ENCODE peak calls at places on chromosomes 3 and 15, in four cellular contexts. S, Y, I and M are unnamed samples.
A peak's percentile ranks its signal among the peaks of the same experiment; 100 is the strongest.

GRCh38 chr15:29570121-29570930 is 251.9 kb downstream of the TJP1 start:
- DNase-seq in S (no peak), Y (no peak), I (peak; percentile 2), M (peak; percentile 18)

GRCh38 chr15:23532019-23532418 is 33.5 kb upstream of the MKRN3 start:
- DNase-seq in S (no peak), Y (no peak), I (no peak), M (no peak)

GRCh38 chr3:183819831-183820230 is 5.5 kb downstream of the MAP6D1 start:
- DNase-seq in S (no peak), Y (no peak), I (no peak), M (no peak)

GRCh38 chr15:78208887-78209645 is 25.3 kb downstream of the ACSBG1 start:
- DNase-seq in S (no peak), Y (peak; percentile 55), I (no peak), M (no peak)

GRCh38 chr15:20340931-20341661 is 200.5 kb downstream of the GOLGA6L6 start:
- DNase-seq in S (peak; percentile 69), Y (peak; percentile 81), I (no peak), M (no peak)

GRCh38 chr3:153252963-153253362 is 90.9 kb downstream of the RAP2B start:
- DNase-seq in S (no peak), Y (no peak), I (peak; percentile 17), M (no peak)

GRCh38 chr3:153052096-153052460 is 109.9 kb upstream of the RAP2B start:
- DNase-seq in S (no peak), Y (peak; percentile 70), I (peak; percentile 93), M (peak; percentile 92)

GRCh38 chr3:116871905-116872304 is 162.3 kb downstream of the TUSC7 start:
- DNase-seq in S (no peak), Y (no peak), I (no peak), M (no peak)

GRCh38 chr3:176469694-176470205 is 727.5 kb downstream of the TBL1XR1 start:
- DNase-seq in S (no peak), Y (no peak), I (no peak), M (peak; percentile 17)

GRCh38 chr3:99134996-99135395 is 233.5 kb upstream of the DCBLD2 start:
- DNase-seq in S (no peak), Y (no peak), I (no peak), M (no peak)

GRCh38 chr3:36744770-36745169 is 19.6 kb downstream of the DCLK3 start:
- DNase-seq in S (no peak), Y (no peak), I (no peak), M (no peak)

GRCh38 chr15:64386291-64386690 is 1.3 kb upstream of the TRIP4 start:
- DNase-seq in S (no peak), Y (no peak), I (no peak), M (no peak)

GRCh38 chr15:64383760-64384159 is 2.5 kb upstream of the PCLAF start:
- DNase-seq in S (no peak), Y (no peak), I (no peak), M (no peak)

GRCh38 chr15:64379216-64379960 is 1.9 kb downstream of the PCLAF start:
- DNase-seq in S (no peak), Y (no peak), I (no peak), M (no peak)

GRCh38 chr15:64381000-64381751 is at the start of gene PCLAF:
- DNase-seq in S (peak; percentile 94), Y (peak; percentile 96), I (peak; percentile 93), M (peak; percentile 97)
- TF ChIP-seq CTCF in S (no peak), Y (no peak), I (no peak), M (no peak)

DNA sequence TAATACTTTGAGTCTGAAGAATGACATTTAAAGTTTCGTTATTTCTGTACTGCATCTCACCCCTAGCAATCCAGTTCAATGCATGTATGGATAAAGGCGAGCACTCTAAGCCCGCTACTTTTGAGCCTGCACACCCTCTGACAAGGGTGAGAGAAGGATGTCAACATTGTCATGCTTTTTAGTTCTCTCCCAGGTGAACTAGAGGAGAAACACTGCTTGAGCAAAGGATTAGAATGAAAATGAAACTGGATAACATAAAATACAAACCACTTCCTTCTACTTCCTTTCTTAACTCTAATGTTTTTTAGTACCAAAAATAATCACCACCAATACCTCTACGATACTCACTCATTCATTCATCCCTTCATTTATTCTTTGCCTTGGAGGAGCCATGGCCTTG is 588.7 kb upstream of the NR2F2 start:
- DNase-seq in S (no peak), Y (no peak), I (no peak), M (no peak)
- H3K4me3 ChIP-seq in S (no peak overlapping the region), Y (no peak overlapping the region), I (no peak overlapping the region), M (no peak overlapping the region)

GRCh38 chr3:157495846-157496245 is 7.4 kb downstream of the VEPH1 start:
- DNase-seq in S (no peak), Y (no peak), I (no peak), M (no peak)

GRCh38 chr3:157494581-157495281 is 8.5 kb downstream of the VEPH1 start:
- DNase-seq in S (no peak), Y (no peak), I (peak; percentile 50), M (peak; percentile 48)

GRCh38 chr3:157491136-157491535 is 12.1 kb downstream of the VEPH1 start:
- DNase-seq in S (no peak), Y (no peak), I (no peak), M (no peak)

GRCh38 chr3:157498374-157498773 is 4.8 kb downstream of the VEPH1 start:
- DNase-seq in S (no peak), Y (no peak), I (no peak), M (no peak)

GRCh38 chr3:157493627-157494550 is 9.3 kb downstream of the VEPH1 start:
- DNase-seq in S (no peak), Y (no peak), I (peak; percentile 91), M (peak; percentile 82)
- TF ChIP-seq CTCF in S (peak; percentile 50), Y (peak; percentile 43), I (peak; percentile 69), M (peak; percentile 62)

GRCh38 chr3:100518983-100519382 is 26.6 kb downstream of the TMEM45A start:
- DNase-seq in S (no peak), Y (no peak), I (peak; percentile 54), M (peak; percentile 44)
- H3K4me3 ChIP-seq in S (no peak overlapping the region), Y (no peak overlapping the region), I (no peak overlapping the region), M (no peak overlapping the region)

DNA sequence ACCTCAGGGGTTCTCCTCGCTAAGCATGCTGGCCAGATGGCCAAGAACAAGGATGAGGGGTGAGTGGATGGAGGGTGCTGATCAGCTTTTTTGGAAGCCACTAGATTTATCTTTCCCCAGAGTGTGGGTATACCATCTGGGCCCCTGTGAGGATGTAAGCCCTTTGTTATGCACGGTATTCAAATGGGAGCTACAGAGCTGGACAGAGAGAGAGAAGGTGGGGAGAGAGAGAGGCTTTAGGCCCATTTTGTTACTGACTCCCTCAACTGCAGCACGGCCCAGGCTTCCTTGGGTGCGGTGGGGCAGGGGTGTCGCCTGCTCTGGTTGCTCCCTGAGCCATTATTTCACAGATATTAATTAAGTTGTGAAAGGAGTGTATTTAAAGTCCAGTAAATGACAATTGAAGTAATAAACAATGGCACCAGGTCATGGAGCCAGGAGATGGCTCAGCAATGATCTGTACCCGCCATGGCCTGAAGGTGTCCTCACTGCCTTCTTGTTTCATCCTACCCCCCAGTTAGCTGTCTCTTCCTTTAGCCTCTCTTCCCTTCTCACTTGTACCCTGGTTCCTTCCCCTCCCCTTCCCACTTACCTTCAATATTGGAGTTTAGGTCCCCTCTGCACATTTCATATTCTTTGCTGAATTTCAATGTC is 158.0 kb downstream of the CLSTN2 start:
- DNase-seq in S (no peak), Y (no peak), I (no peak), M (no peak)
- TF ChIP-seq CTCF in S (peak; percentile 28), Y (no peak), I (no peak), M (no peak)

GRCh38 chr15:52020253-52021085 is 1.4 kb downstream of the MAPK6 start:
- DNase-seq in S (no peak), Y (no peak), I (peak; percentile 61), M (peak; percentile 44)

GRCh38 chr15:52019394-52020252 is 604 bp downstream of the MAPK6 start:
- DNase-seq in S (peak; percentile 89), Y (peak; percentile 91), I (peak; percentile 93), M (peak; percentile 96)

GRCh38 chr15:52021128-52021671 is 2.2 kb downstream of the MAPK6 start:
- DNase-seq in S (no peak), Y (no peak), I (peak; percentile 95), M (peak; percentile 97)

GRCh38 chr15:52018693-52019393 is at the start of gene MAPK6:
- DNase-seq in S (peak; percentile 96), Y (peak; percentile 95), I (peak; percentile 91), M (peak; percentile 96)

GRCh38 chr15:52018244-52018643 is 775 bp upstream of the MAPK6 start:
- DNase-seq in S (no peak), Y (no peak), I (no peak), M (peak; percentile 80)
- H3K4me3 ChIP-seq in S (peak overlapping the region; percentile 65), Y (no peak overlapping the region), I (peak overlapping the region; percentile 67), M (no peak overlapping the region)

GRCh38 chr3:140128217-140129137 is 193.5 kb downstream of the CLSTN2 start:
- DNase-seq in S (peak; percentile 21), Y (no peak), I (peak; percentile 4), M (peak; percentile 36)
- TF ChIP-seq CTCF in S (peak; percentile 57), Y (no peak), I (peak; percentile 47), M (peak; percentile 71)

DNA sequence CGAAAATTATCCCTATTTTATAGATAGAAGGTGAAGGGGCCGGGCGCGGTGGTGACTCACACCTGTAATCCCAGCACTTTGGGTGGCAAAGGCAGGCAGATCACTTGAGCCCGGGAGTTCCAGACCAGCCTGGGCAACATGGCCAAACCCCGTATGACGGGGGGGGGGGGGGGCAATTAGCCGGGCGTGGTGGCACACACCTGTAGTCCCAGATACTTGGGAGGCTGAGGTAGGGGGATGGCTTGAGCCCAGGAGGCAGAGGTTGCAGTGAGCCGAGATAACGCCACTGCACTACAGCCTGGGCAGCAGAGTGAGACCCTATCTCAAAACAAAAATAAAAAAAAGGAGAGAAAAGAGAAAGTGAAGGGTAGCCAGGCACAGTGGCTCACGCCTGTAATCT is 1.4 kb downstream of the AAGAB start:
- DNase-seq in S (no peak), Y (no peak), I (no peak), M (no peak)
- H3K4me3 ChIP-seq in S (peak overlapping the region; percentile 87), Y (no peak overlapping the region), I (peak overlapping the region; percentile 73), M (peak overlapping the region; percentile 92)

DNA sequence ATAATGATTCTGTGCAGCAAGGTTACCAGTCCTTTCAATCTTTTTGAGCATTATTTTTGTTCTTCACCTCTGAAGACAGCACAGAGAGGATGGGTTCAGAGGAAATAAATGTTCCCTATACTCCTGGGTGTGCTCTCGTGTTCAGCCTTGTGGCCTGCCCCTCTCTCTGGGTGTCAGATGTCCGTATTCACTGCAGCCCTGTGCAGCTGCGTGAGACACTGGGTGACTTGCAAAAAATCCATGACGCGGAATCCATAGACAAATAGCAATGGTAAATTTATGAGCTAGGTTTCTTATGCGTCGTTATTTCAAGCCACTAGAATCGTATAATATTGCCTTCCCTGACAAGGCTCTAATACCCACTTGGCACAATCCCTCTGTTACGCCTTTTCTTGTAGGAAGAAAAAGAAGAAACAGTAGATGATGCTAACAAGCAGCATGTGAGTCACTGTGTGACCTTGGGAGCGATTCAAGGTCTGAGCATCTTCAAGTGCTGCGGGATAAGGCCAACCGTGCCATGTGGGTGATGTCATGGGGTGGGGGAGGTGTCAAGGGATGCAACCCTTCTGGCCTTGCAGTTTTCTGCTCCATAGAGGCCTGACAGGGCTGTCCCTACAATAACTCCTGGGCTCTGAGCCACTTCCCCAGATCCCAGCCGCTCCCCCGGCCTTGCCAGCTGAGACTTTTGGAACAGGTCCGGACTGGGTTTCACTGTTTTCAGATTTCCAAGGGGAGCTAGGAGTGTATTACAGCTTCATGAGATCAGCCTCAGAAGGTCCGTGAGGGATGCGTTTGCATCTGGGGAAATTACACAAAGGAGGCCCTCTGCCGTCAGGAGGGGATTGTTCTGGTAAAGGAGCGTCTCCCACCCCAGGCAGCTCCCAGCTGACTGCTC is 47.6 kb upstream of the POMGNT2 start:
- DNase-seq in S (peak; percentile 81), Y (peak; percentile 76), I (peak; percentile 82), M (no peak)
- TF ChIP-seq CTCF in S (no peak), Y (no peak), I (no peak), M (no peak)

GRCh38 chr15:85543741-85544155 is 163.3 kb downstream of the AKAP13 start:
- DNase-seq in S (peak; percentile 32), Y (peak; percentile 85), I (no peak), M (no peak)
- H3K4me3 ChIP-seq in S (peak overlapping the region; percentile 10), Y (no peak overlapping the region), I (no peak overlapping the region), M (no peak overlapping the region)